ENCODE peak calls at places on chromosomes 12 and 14, in seven cellular contexts. R, U, X, P, I, Q and M are unnamed samples. For H3K79me2, the result is how much of the 10 kb centered on the place peaks cover.

GRCh38 chr12:46493352-46494209 is 121.0 kb upstream of the SLC38A2 start:
- DNase-seq in P (no peak), I (no peak), Q (no peak), R (no peak), U (no peak), X (no peak), M (peak)

GRCh38 chr12:79444089-79444488 is 246.7 kb downstream of the PAWR start:
- DNase-seq in I (no peak), P (no peak), X (no peak), R (peak), Q (peak), U (no peak), M (peak)

GRCh38 chr14:91374897-91375747 is 42.5 kb downstream of the CCDC88C start:
- DNase-seq in Q (no peak), P (peak), R (no peak), I (no peak), U (no peak), X (no peak), M (no peak)

GRCh38 chr14:64724578-64724930 is 20.3 kb downstream of the PLEKHG3 start:
- DNase-seq in U (no peak), Q (no peak), P (no peak), I (no peak), R (no peak), X (no peak), M (no peak)

GRCh38 chr12:71208053-71208685 is 50.4 kb upstream of the TSPAN8 start:
- DNase-seq in X (no peak), I (no peak), P (peak), R (no peak), Q (no peak), U (no peak), M (no peak)

GRCh38 chr14:91417134-91417982 is at the start of gene CCDC88C:
- DNase-seq in U (peak), Q (no peak), P (peak), I (peak), R (no peak), X (peak), M (no peak)

GRCh38 chr14:41636492-41637392 is 30.1 kb downstream of the LRFN5 start:
- DNase-seq in Q (peak), I (no peak), U (peak), R (no peak), X (no peak), P (peak), M (peak)

GRCh38 chr12:50764861-50765324 is 992 bp downstream of the ATF1 start:
- DNase-seq in X (no peak), U (peak), I (no peak), R (peak), P (no peak), Q (peak), M (peak)

GRCh38 chr14:51082394-51082793 is 12.5 kb downstream of the TRIM9 start:
- DNase-seq in R (peak), X (no peak), Q (peak), I (no peak), P (no peak), U (no peak), M (no peak)

GRCh38 chr14:33742166-33742565 is 208.7 kb downstream of the EGLN3 start:
- DNase-seq in Q (peak), X (no peak), R (no peak), U (no peak), P (no peak), I (no peak), M (peak)

GRCh38 chr12:7929069-7929792 is 6.8 kb downstream of the SLC2A3 start:
- DNase-seq in P (no peak), X (no peak), I (no peak), R (no peak), U (no peak), Q (no peak), M (no peak)

GRCh38 chr12:64102339-64102738 is 119.8 kb downstream of the KICS2 start:
- DNase-seq in R (peak), U (no peak), I (no peak), P (no peak), Q (peak), X (no peak), M (no peak)

GRCh38 chr12:57142727-57143126 is 4.7 kb downstream of the LRP1-AS start:
- DNase-seq in U (no peak), P (no peak), I (no peak), Q (no peak), R (no peak), X (no peak), M (no peak)

GRCh38 chr14:103699261-103699661 is 16.0 kb downstream of the XRCC3 start:
- DNase-seq in Q (no peak), X (no peak), R (no peak), P (no peak), I (no peak), U (no peak), M (no peak)

GRCh38 chr14:58100735-58101368 is 51.2 kb downstream of the ARMH4 start:
- DNase-seq in Q (peak), U (no peak), R (peak), I (no peak), X (no peak), P (no peak), M (peak)

GRCh38 chr12:42696424-42697149 is 107.0 kb upstream of the PRICKLE1 start:
- DNase-seq in X (no peak), U (peak), P (no peak), I (no peak), R (peak), Q (peak), M (peak)

GRCh38 chr12:121800694-121801600 is 2.9 kb upstream of the SETD1B start:
- DNase-seq in I (peak), Q (peak), R (peak), P (peak), X (peak), U (peak), M (peak)

GRCh38 chr12:114064497-114064896 is 98.4 kb upstream of the RBM19 start:
- DNase-seq in I (no peak), R (no peak), P (no peak), U (no peak), Q (no peak), X (no peak), M (no peak)

GRCh38 chr12:9745191-9745590 is 12.3 kb upstream of the CLECL1 start:
- DNase-seq in X (no peak), I (no peak), Q (no peak), U (no peak), R (no peak), P (peak), M (no peak)
- H3K79me2 ChIP-seq in X (under half), I (under half), Q (under half), U (under half), R (under half), P (under half), M (under half)

DNA sequence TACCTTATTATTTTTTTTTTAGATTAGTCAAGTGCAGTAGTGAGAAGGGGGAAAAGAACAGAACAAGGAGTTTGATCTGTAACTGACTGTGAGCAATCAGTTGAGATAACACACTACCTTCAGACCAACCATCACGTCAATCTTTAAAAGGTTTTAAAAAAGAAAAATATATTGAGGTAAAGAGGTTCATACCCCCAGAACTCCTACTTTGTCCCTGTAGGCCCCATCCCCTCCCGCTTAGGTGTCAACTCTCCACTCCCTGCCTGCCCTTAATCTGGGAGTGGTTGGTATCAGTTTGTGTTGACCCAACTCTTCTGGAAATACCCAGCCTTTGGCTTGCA is 16.2 kb downstream of the MMP14 start:
- DNase-seq in I (no peak), P (no peak), X (no peak), U (no peak), Q (no peak), R (no peak), M (no peak)
- H3K27ac ChIP-seq in I (no peak), P (no peak), X (no peak), U (peak), Q (peak), R (peak), M (peak)

GRCh38 chr14:93936245-93936644 is 9.1 kb downstream of the FAM181A start:
- DNase-seq in R (peak), P (peak), U (peak), X (peak), Q (no peak), I (peak), M (no peak)
- TF ChIP-seq CTCF in R (peak), P (peak), U (peak), X (peak), Q (peak), I (peak), M (peak)

DNA sequence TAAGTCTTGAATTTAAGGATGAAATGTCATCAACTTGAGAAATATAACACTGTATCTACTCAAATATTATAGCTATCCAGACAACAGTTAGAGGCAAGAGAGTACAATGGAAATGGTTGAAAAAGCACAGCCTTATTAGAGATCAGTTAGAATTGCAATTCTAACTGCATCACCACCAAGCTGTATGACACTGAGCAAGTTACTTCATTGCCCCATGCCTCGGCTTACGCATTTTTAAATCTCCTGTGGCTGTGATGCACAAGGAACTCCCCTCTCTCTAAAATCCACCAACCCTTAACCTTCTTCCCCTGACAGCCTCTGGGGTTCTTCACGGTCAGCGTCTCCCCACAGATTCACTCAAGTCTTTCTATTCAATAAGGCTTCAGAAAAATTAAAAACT is 75.1 kb downstream of the MED13L start:
- DNase-seq in U (no peak), I (no peak), X (no peak), Q (peak), P (peak), R (no peak), M (peak)
- H3K79me2 ChIP-seq in U (half or more), I (half or more), X (under half), Q (half or more), P (half or more), R (half or more), M (half or more)

DNA sequence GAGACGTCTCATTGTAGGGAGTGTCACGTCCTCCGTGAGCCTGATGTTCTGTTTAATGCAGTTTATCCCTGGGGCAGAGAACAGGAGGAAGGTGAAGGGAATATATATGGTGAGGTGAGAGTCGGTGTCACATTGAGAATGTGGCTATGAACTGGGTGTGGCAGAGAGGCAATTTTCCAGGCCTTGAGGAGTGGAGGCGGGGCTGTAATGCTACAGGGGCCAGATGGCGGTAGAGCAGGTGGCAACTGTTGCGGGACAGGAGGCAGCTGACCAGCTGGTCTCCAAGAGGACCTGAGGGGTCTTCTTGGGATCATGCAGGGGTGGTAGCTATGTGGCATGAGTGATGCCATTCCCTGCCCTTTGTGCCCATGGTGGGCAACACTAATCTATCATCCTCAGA is 59.6 kb downstream of the CACNA1C start:
- DNase-seq in I (no peak), U (no peak), X (no peak), P (no peak), Q (no peak), R (no peak), M (no peak)
- H3K27ac ChIP-seq in I (no peak), U (no peak), X (no peak), P (no peak), Q (no peak), R (no peak), M (no peak)